ENCODE peak calls at places on chromosomes 16 and 17, in five cellular contexts. C is cardiac fibroblast, N is SK-N-SH, D is neural crest cell, Q is brain microvascular endothelial cell. E is an unnamed sample.

GRCh38 chr17:40331743-40332641 is 23.0 kb downstream of the RARA start:
- DNase-seq in C (peak), N (peak), D (no peak), Q (no peak), E (no peak)

GRCh38 chr16:89200124-89200849 is at the start of gene SLC22A31:
- DNase-seq in C (no peak), N (peak), D (no peak), Q (no peak), E (no peak)

GRCh38 chr17:80286638-80286960 is 25.9 kb downstream of the RNF213 start:
- DNase-seq in C (no peak), N (no peak), D (no peak), Q (no peak), E (no peak)

GRCh38 chr17:43907425-43907981 is at the start of gene MPP2:
- DNase-seq in C (peak), N (peak), D (peak), Q (peak), E (peak)

GRCh38 chr17:81239714-81240555 is 817 bp downstream of the NDUFAF8 start:
- DNase-seq in C (no peak), N (peak), D (no peak), Q (no peak), E (no peak)

GRCh38 chr17:63573634-63574033 is 23.4 kb downstream of the DCAF7 start:
- DNase-seq in C (peak), N (peak), D (no peak), Q (no peak), E (no peak)

GRCh38 chr16:80066805-80067580 is 466.5 kb upstream of the MAF start:
- DNase-seq in C (no peak), N (no peak), D (no peak), Q (no peak), E (no peak)

GRCh38 chr16:53840472-53840871 is 136.5 kb downstream of the FTO start:
- DNase-seq in C (no peak), N (no peak), D (no peak), Q (no peak), E (no peak)

GRCh38 chr16:64122177-64122576 is 999.7 kb downstream of the CDH11 start:
- DNase-seq in C (no peak), N (no peak), D (no peak), Q (no peak), E (no peak)

GRCh38 chr17:30449480-30449879 is 27.7 kb upstream of the GOSR1 start:
- DNase-seq in C (peak), N (no peak), D (no peak), Q (no peak), E (no peak)

GRCh38 chr17:68705331-68706166 is 104.4 kb upstream of the FAM20A start:
- DNase-seq in C (peak), N (no peak), D (no peak), Q (no peak), E (no peak)

GRCh38 chr16:12758031-12758669 is 45.5 kb downstream of the CPPED1 start:
- DNase-seq in C (no peak), N (peak), D (no peak), Q (no peak), E (no peak)

GRCh38 chr17:46876353-46876887 is 25.0 kb downstream of the WNT9B start:
- DNase-seq in C (no peak), N (peak), D (no peak), Q (no peak), E (peak)

GRCh38 chr16:72938426-72939164 is 109.3 kb downstream of the ZFHX3 start:
- DNase-seq in C (peak), N (no peak), D (no peak), Q (peak), E (no peak)

GRCh38 chr17:45747907-45748306 is 36.2 kb upstream of the CRHR1 start:
- DNase-seq in C (no peak), N (no peak), D (no peak), Q (no peak), E (no peak)

GRCh38 chr17:29874931-29875596 is 55.0 kb downstream of the SSH2 start:
- DNase-seq in C (no peak), N (no peak), D (no peak), Q (no peak), E (no peak)

GRCh38 chr17:78129385-78130079 is 977 bp upstream of the TMC6 start:
- DNase-seq in C (no peak), N (no peak), D (no peak), Q (no peak), E (no peak)

GRCh38 chr16:50166511-50167500 is 13.7 kb downstream of the TENT4B start:
- DNase-seq in C (no peak), N (no peak), D (no peak), Q (no peak), E (no peak)

GRCh38 chr16:8623634-8624033 is 2.1 kb downstream of the METTL22 start:
- DNase-seq in C (no peak), N (no peak), D (no peak), Q (no peak), E (no peak)

GRCh38 chr16:66549284-66550131 is at the start of gene TK2:
- DNase-seq in C (peak), N (peak), D (peak), Q (peak), E (peak)

GRCh38 chr16:53876811-53877210 is 172.9 kb downstream of the FTO start:
- DNase-seq in C (no peak), N (no peak), D (no peak), Q (no peak), E (no peak)

GRCh38 chr17:81383504-81384421 is 11.5 kb upstream of the BAHCC1 start:
- DNase-seq in C (no peak), N (no peak), D (no peak), Q (no peak), E (no peak)

GRCh38 chr17:15398291-15398690 is 56.9 kb upstream of the TEKT3 start:
- DNase-seq in C (peak), N (peak), D (no peak), Q (no peak), E (no peak)

GRCh38 chr16:578232-578869 is 8.6 kb downstream of the PIGQ start:
- DNase-seq in C (no peak), N (no peak), D (no peak), Q (no peak), E (no peak)

GRCh38 chr16:50591800-50592771 is 43.9 kb downstream of the NKD1 start:
- DNase-seq in C (no peak), N (peak), D (no peak), Q (no peak), E (no peak)

GRCh38 chr17:41177727-41178271 is at the start of gene KRTAP4-2:
- DNase-seq in C (no peak), N (no peak), D (no peak), Q (no peak), E (no peak)

GRCh38 chr16:86319871-86320270 is 190.5 kb upstream of the FOXF1 start:
- DNase-seq in C (no peak), N (no peak), D (no peak), Q (no peak), E (no peak)

GRCh38 chr17:54196751-54197150 is 374.0 kb downstream of the KIF2B start:
- DNase-seq in C (no peak), N (no peak), D (no peak), Q (no peak), E (no peak)

GRCh38 chr16:55285586-55285985 is 38.4 kb upstream of the IRX6 start:
- DNase-seq in C (no peak), N (peak), D (no peak), Q (no peak), E (no peak)

GRCh38 chr17:78944956-78945355 is 19.8 kb upstream of the TIMP2 start:
- DNase-seq in C (no peak), N (no peak), D (no peak), Q (no peak), E (no peak)

GRCh38 chr16:6081320-6081976 is 983.9 kb upstream of the EEF2KMT start:
- DNase-seq in C (no peak), N (peak), D (peak), Q (no peak), E (peak)

GRCh38 chr17:73247728-73248127 is 14.0 kb downstream of the CPSF4L start:
- DNase-seq in C (peak), N (no peak), D (no peak), Q (no peak), E (no peak)
- TF ChIP-seq CTCF in C (no peak), N (peak), D (no peak), Q (peak), E (no peak)

DNA sequence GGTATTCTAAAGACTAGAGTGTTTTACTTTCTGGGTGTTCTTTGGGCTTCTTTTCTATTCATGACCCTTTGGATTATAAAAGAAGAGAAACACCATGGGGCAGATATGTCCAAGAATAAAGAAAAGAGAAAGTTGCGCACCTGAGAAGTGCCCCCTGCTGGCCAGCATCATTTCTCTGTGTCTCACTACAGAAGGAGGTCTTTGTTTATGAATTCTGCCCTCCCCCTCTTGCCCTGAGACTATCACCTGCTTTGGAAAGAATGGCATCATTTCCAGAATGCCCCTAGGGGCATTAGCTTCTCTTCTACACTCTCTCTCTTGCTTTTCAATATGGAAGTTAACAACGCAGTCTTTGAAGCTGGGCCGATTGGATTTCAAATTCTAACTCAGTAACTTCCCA is 45.0 kb downstream of the CDH13 start:
- DNase-seq in C (no peak), N (no peak), D (no peak), Q (no peak), E (no peak)
- TF ChIP-seq CTCF in C (peak), N (peak), D (peak), Q (peak), E (peak)

GRCh38 chr17:7262192-7263070 is at the start of gene CLDN7:
- DNase-seq in C (no peak), N (peak), D (no peak), Q (no peak), E (peak)
- TF ChIP-seq CTCF in C (no peak), N (no peak), D (no peak), Q (no peak), E (peak)

DNA sequence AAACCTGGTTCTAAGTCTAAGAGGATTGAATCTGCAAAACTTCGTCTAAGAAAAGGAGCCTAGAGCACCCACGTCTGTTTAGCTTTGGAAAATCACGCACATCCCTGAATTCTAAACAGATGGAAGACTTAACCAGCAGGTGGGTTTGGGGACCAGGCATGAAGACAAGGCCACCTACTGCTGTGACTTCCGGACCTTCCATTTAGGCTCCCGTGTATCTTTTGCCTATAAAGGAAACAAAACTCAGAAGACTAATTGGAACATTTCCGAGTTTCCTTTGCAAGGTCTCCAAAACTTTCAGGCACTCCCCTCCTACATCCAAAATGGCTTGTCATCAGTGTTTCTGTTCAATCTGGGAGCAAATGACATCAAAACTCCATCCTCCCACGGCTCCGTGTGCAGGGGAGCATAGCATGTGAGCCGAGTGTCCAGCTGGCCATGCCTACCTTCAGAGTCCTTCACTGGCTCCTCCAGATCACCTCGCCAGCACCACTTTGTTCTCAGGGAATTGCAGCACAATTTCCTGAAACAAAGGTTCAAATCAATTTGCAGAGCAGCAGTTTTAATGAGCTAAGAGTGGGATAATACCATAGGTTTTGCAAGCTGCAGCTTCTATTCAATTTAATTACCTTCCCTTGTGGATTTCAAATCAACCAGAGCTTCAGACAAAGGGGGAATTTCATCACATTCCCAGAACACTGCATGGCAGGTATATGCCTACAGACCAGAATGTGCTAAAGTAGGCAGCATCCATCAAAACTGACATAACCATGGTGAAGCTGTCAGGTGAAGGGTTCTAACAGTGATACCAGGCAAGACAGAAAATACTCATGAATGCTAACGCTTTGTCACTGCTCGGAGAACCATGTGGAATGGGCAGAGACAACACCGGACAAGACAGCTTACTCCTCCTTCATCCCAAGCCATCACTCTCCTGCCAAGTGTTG is 23.5 kb downstream of the CACNG1 start:
- DNase-seq in C (no peak), N (no peak), D (no peak), Q (no peak), E (no peak)
- TF ChIP-seq CTCF in C (no peak), N (no peak), D (no peak), Q (no peak), E (no peak)

DNA sequence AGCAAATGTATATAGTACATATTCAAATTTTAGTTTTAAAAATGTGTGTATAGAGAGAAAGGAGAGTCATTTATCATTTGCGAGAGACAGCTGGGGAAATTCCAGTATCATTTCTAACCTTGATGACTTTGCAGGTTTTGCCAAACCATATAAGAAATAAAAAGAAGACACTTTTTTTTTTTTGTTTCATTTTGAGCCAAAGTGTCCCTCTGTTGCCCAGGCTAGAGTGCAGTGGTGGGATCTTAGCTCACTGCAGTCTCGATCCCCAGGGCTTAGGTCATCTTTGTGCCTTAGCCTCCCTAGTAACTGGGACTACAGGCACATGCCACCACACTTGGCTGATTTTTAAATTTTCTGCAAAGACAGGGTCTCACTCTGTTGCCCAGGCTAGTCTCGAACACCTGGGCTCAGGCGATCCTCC is 38.4 kb upstream of the VWA3A start:
- DNase-seq in C (no peak), N (no peak), D (no peak), Q (no peak), E (no peak)
- TF ChIP-seq CTCF in C (no peak), N (no peak), D (no peak), Q (no peak), E (no peak)

GRCh38 chr17:38606646-38607611 is 1.2 kb upstream of the SRCIN1 start:
- DNase-seq in C (no peak), N (no peak), D (no peak), Q (no peak), E (no peak)
- TF ChIP-seq CTCF in C (no peak), N (no peak), D (no peak), Q (no peak), E (no peak)